ENCODE peak calls at places on chromosomes 2 and 18, in seven cellular contexts. One of them, this sample, is unnamed.

GRCh38 chr2:96899084-96899735 is 29.3 kb upstream of the SEMA4C start:
- DNase-seq in H1: no peak
- DNase-seq in HCT116: no peak
- DNase-seq in GM12878: no peak
- DNase-seq in HepG2: no peak
- DNase-seq in SK-N-SH: peak; percentile 19
- DNase-seq in K562: no peak
- DNase-seq in this sample: no peak

GRCh38 chr2:101223814-101224231 is 28.9 kb upstream of the CNOT11 start:
- DNase-seq in H1: no peak
- DNase-seq in HCT116: no peak
- DNase-seq in GM12878: peak; percentile 97
- DNase-seq in HepG2: no peak
- DNase-seq in SK-N-SH: no peak
- DNase-seq in K562: no peak
- DNase-seq in this sample: no peak

GRCh38 chr2:235098736-235099494 is 147.1 kb downstream of the SH3BP4 start:
- DNase-seq in H1: peak; percentile 20
- DNase-seq in HCT116: no peak
- DNase-seq in GM12878: no peak
- DNase-seq in HepG2: no peak
- DNase-seq in SK-N-SH: no peak
- DNase-seq in K562: no peak
- DNase-seq in this sample: peak; percentile 12

GRCh38 chr2:100409975-100410647 is 7.4 kb downstream of the CHST10 start:
- DNase-seq in H1: no peak
- DNase-seq in HCT116: no peak
- DNase-seq in GM12878: no peak
- DNase-seq in HepG2: no peak
- DNase-seq in SK-N-SH: no peak
- DNase-seq in K562: no peak
- DNase-seq in this sample: no peak

GRCh38 chr2:227324671-227325055 is 388 bp upstream of the MFF start:
- DNase-seq in H1: peak; percentile 49
- DNase-seq in HCT116: peak; percentile 16
- DNase-seq in GM12878: no peak
- DNase-seq in HepG2: no peak
- DNase-seq in SK-N-SH: peak; percentile 64
- DNase-seq in K562: peak; percentile 9
- DNase-seq in this sample: peak; percentile 4

GRCh38 chr2:194765723-194766122 is 891.3 kb upstream of the SLC39A10 start:
- DNase-seq in H1: no peak
- DNase-seq in HCT116: no peak
- DNase-seq in GM12878: no peak
- DNase-seq in HepG2: no peak
- DNase-seq in SK-N-SH: no peak
- DNase-seq in K562: no peak
- DNase-seq in this sample: no peak

GRCh38 chr2:55627915-55628314 is 10.5 kb upstream of the PPP4R3B start:
- DNase-seq in H1: no peak
- DNase-seq in HCT116: no peak
- DNase-seq in GM12878: no peak
- DNase-seq in HepG2: no peak
- DNase-seq in SK-N-SH: no peak
- DNase-seq in K562: no peak
- DNase-seq in this sample: no peak

GRCh38 chr18:78074400-78075020 is 824.9 kb downstream of the GALR1 start:
- DNase-seq in H1: no peak
- DNase-seq in HCT116: no peak
- DNase-seq in GM12878: no peak
- DNase-seq in HepG2: no peak
- DNase-seq in SK-N-SH: no peak
- DNase-seq in K562: no peak
- DNase-seq in this sample: no peak

GRCh38 chr2:218717262-218717661 is 6.6 kb downstream of the TTLL4 start:
- DNase-seq in H1: no peak
- DNase-seq in HCT116: no peak
- DNase-seq in GM12878: no peak
- DNase-seq in HepG2: no peak
- DNase-seq in SK-N-SH: no peak
- DNase-seq in K562: no peak
- DNase-seq in this sample: no peak

GRCh38 chr18:80201739-80202138 is 45.6 kb downstream of the PARD6G start:
- DNase-seq in H1: peak; percentile 48
- DNase-seq in HCT116: no peak
- DNase-seq in GM12878: no peak
- DNase-seq in HepG2: no peak
- DNase-seq in SK-N-SH: no peak
- DNase-seq in K562: no peak
- DNase-seq in this sample: no peak

GRCh38 chr2:10901160-10901559 is 10.6 kb upstream of the KCNF1 start:
- DNase-seq in H1: no peak
- DNase-seq in HCT116: peak; percentile 33
- DNase-seq in GM12878: no peak
- DNase-seq in HepG2: no peak
- DNase-seq in SK-N-SH: no peak
- DNase-seq in K562: no peak
- DNase-seq in this sample: peak; percentile 67

GRCh38 chr2:49600524-49600923 is 446.2 kb upstream of the FSHR start:
- DNase-seq in H1: no peak
- DNase-seq in HCT116: no peak
- DNase-seq in GM12878: no peak
- DNase-seq in HepG2: no peak
- DNase-seq in SK-N-SH: no peak
- DNase-seq in K562: no peak
- DNase-seq in this sample: no peak
- TF ChIP-seq JUND in H1: no peak
- TF ChIP-seq JUND in HCT116: no peak
- TF ChIP-seq JUND in GM12878: no peak
- TF ChIP-seq JUND in HepG2: no peak
- TF ChIP-seq JUND in SK-N-SH: no peak
- TF ChIP-seq JUND in K562: no peak
- TF ChIP-seq JUND in this sample: no peak

GRCh38 chr2:204234879-204235278 is 298.3 kb downstream of the ICOS start:
- DNase-seq in H1: no peak
- DNase-seq in HCT116: no peak
- DNase-seq in GM12878: no peak
- DNase-seq in HepG2: no peak
- DNase-seq in SK-N-SH: no peak
- DNase-seq in K562: no peak
- DNase-seq in this sample: no peak
- TF ChIP-seq JUND in H1: no peak
- TF ChIP-seq JUND in HCT116: no peak
- TF ChIP-seq JUND in GM12878: no peak
- TF ChIP-seq JUND in HepG2: no peak
- TF ChIP-seq JUND in SK-N-SH: no peak
- TF ChIP-seq JUND in K562: no peak
- TF ChIP-seq JUND in this sample: no peak

GRCh38 chr2:73984922-73985317 is 210 bp downstream of the TET3 start:
- DNase-seq in H1: peak; percentile 72
- DNase-seq in HCT116: no peak
- DNase-seq in GM12878: no peak
- DNase-seq in HepG2: peak; percentile 26
- DNase-seq in SK-N-SH: no peak
- DNase-seq in K562: no peak
- DNase-seq in this sample: no peak

GRCh38 chr2:73986085-73986680 is 1.5 kb downstream of the TET3 start:
- DNase-seq in H1: no peak
- DNase-seq in HCT116: no peak
- DNase-seq in GM12878: no peak
- DNase-seq in HepG2: no peak
- DNase-seq in SK-N-SH: no peak
- DNase-seq in K562: no peak
- DNase-seq in this sample: no peak

GRCh38 chr2:73983322-73984202 is 1.1 kb upstream of the TET3 start:
- DNase-seq in H1: peak; percentile 73
- DNase-seq in HCT116: peak; percentile 88
- DNase-seq in GM12878: no peak
- DNase-seq in HepG2: peak; percentile 63
- DNase-seq in SK-N-SH: peak; percentile 74
- DNase-seq in K562: no peak
- DNase-seq in this sample: peak; percentile 67

GRCh38 chr2:73985318-73986084 is 791 bp downstream of the TET3 start:
- DNase-seq in H1: no peak
- DNase-seq in HCT116: no peak
- DNase-seq in GM12878: no peak
- DNase-seq in HepG2: peak; percentile 31
- DNase-seq in SK-N-SH: peak; percentile 90
- DNase-seq in K562: peak; percentile 89
- DNase-seq in this sample: no peak

DNA sequence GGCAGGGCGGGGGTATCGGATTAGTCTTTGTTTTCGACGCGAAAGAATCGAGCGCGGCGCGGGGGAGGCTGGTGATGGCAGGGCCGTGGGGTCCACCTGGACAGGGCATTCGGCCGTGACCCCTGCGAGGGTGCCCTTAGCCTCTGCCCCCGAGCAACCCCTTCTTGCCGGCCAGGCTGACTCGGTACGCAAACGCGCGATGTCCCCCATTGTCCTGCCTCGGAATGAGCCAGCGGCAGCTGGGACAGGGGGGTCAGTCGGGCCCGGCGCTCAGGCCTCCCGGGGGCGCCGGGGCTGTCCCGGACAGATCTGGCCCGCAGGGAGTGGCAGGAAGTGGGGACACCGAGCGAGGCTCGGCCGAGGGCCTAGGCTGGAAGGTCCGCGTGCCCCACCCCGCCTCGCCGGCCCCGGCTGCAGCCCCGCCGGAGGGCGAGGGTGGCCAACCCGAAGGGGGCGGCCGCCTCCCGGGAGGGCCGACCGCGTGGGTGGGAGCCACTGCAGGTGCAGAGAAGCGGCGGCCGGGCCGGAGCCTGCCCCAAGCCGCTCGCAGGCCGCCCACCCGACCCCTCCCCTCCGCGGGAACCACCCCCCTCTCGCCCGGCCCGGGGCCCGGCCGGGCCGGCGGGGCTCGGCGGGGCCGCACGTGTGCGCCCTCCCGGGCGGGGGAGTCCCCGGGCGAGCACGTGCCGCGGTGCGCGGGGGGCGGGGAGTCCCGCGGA is at the start of gene TET3:
- DNase-seq in H1: peak; percentile 70
- DNase-seq in HCT116: no peak
- DNase-seq in GM12878: no peak
- DNase-seq in HepG2: no peak
- DNase-seq in SK-N-SH: peak; percentile 91
- DNase-seq in K562: peak; percentile 86
- DNase-seq in this sample: no peak
- TF ChIP-seq JUND in H1: no peak
- TF ChIP-seq JUND in HCT116: no peak
- TF ChIP-seq JUND in GM12878: no peak
- TF ChIP-seq JUND in HepG2: no peak
- TF ChIP-seq JUND in SK-N-SH: no peak
- TF ChIP-seq JUND in K562: no peak
- TF ChIP-seq JUND in this sample: no peak

DNA sequence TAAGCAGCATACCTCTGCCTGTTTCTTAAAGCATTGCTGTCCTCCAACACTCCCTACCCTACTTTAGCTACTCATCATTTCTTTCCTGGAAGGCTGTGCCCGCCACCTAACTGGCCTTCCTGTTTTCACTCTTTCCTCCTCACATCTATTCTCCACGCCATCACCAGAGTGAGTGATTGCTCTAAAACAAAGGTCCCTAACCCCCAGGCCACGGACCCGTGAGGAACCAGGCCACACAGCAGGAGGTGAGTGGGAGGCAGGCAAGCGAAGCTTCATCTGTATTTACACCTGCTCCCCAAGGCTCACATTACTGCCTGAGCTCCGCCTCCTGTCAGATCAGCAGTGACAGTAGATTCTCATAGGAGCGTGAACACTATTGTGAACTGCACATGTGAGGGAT is 13.3 kb upstream of the ZEB2 start:
- DNase-seq in H1: no peak
- DNase-seq in HCT116: no peak
- DNase-seq in GM12878: no peak
- DNase-seq in HepG2: no peak
- DNase-seq in SK-N-SH: no peak
- DNase-seq in K562: no peak
- DNase-seq in this sample: no peak
- TF ChIP-seq JUND in H1: no peak
- TF ChIP-seq JUND in HCT116: no peak
- TF ChIP-seq JUND in GM12878: no peak
- TF ChIP-seq JUND in HepG2: no peak
- TF ChIP-seq JUND in SK-N-SH: no peak
- TF ChIP-seq JUND in K562: no peak
- TF ChIP-seq JUND in this sample: no peak

This sample was measured in T47D.